ENCODE peak calls at places on chromosomes 4 and X, in ten cellular contexts. X is heart left ventricle, M is foreskin melanocyte, D is AML-193, G is GM19239, B is lower lobe of right lung, P is GM12864, W is NCI-H460, V is SK-N-SH, S is GM12892. Z is an unnamed sample.

GRCh38 chr4:17623451-17624001 is 9.1 kb downstream of the MED28 start:
- DNase-seq in X (no peak), M (no peak), D (no peak), G (no peak), B (no peak), P (no peak), W (no peak), V (no peak), S (no peak), Z (no peak)

GRCh38 chr4:70608324-70608723 is 16.3 kb downstream of the AMBN start:
- DNase-seq in X (no peak), M (no peak), D (no peak), G (no peak), B (no peak), P (no peak), W (no peak), V (no peak), S (no peak), Z (no peak)

GRCh38 chr4:66330125-66330524 is 659.8 kb upstream of the EPHA5 start:
- DNase-seq in X (no peak), M (no peak), D (no peak), G (no peak), B (no peak), P (no peak), W (no peak), V (no peak), S (no peak), Z (no peak)

GRCh38 chrX:77937291-77937690 is 26.8 kb downstream of the ATP7A start:
- DNase-seq in X (no peak), M (no peak), D (no peak), G (no peak), B (no peak), P (no peak), W (peak), V (no peak), S (no peak), Z (no peak)

GRCh38 chrX:43589735-43590515 is 66.2 kb upstream of the MAOA start:
- DNase-seq in X (no peak), M (no peak), D (no peak), G (no peak), B (no peak), P (no peak), W (no peak), V (no peak), S (no peak), Z (no peak)

GRCh38 chr4:115851918-115852766 is 738.7 kb upstream of the NDST4 start:
- DNase-seq in X (no peak), M (peak), D (peak), G (peak), B (peak), P (peak), W (peak), V (peak), S (no peak), Z (peak)

GRCh38 chr4:1599491-1600210 is 84.5 kb downstream of the FAM53A start:
- DNase-seq in X (peak), M (no peak), D (no peak), G (no peak), B (peak), P (no peak), W (no peak), V (no peak), S (no peak), Z (peak)

GRCh38 chr4:14168919-14169318 is 541.4 kb upstream of the BOD1L1 start:
- DNase-seq in X (peak), M (peak), D (peak), G (no peak), B (no peak), P (no peak), W (peak), V (peak), S (no peak), Z (no peak)

GRCh38 chrX:45434231-45434630 is 233.6 kb upstream of the DIPK2B start:
- DNase-seq in X (no peak), M (peak), D (no peak), G (no peak), B (no peak), P (no peak), W (no peak), V (no peak), S (no peak), Z (peak)

GRCh38 chr4:103091601-103092223 is 7.9 kb downstream of the BDH2 start:
- DNase-seq in X (no peak), M (peak), D (peak), G (no peak), B (no peak), P (peak), W (peak), V (peak), S (no peak), Z (no peak)

GRCh38 chr4:143270266-143270838 is 66.3 kb upstream of the GAB1 start:
- DNase-seq in X (peak), M (no peak), D (no peak), G (no peak), B (no peak), P (no peak), W (no peak), V (no peak), S (no peak), Z (no peak)

GRCh38 chr4:183422962-183423653 is 21.3 kb upstream of the CDKN2AIP start:
- DNase-seq in X (no peak), M (peak), D (no peak), G (no peak), B (no peak), P (no peak), W (no peak), V (no peak), S (no peak), Z (no peak)

GRCh38 chr4:156888762-156889161 is 82.8 kb downstream of the PDGFC start:
- DNase-seq in X (no peak), M (no peak), D (no peak), G (no peak), B (no peak), P (no peak), W (no peak), V (no peak), S (no peak), Z (no peak)

GRCh38 chr4:122762520-122762919 is 30.0 kb downstream of the BBS12 start:
- DNase-seq in X (no peak), M (no peak), D (peak), G (no peak), B (no peak), P (no peak), W (no peak), V (no peak), S (no peak), Z (no peak)

GRCh38 chrX:15947648-15948317 is 93.2 kb upstream of the AP1S2 start:
- DNase-seq in X (no peak), M (peak), D (no peak), G (no peak), B (no peak), P (no peak), W (no peak), V (no peak), S (no peak), Z (peak)

GRCh38 chr4:42719257-42719656 is 62.4 kb upstream of the ATP8A1 start:
- DNase-seq in X (no peak), M (no peak), D (no peak), G (no peak), B (no peak), P (no peak), W (no peak), V (no peak), S (no peak), Z (no peak)

GRCh38 chr4:7187691-7188090 is 4.6 kb upstream of the SORCS2 start:
- DNase-seq in X (no peak), M (no peak), D (no peak), G (no peak), B (peak), P (no peak), W (no peak), V (no peak), S (no peak), Z (no peak)

GRCh38 chr4:170853422-170854021 is 763.8 kb upstream of the AADAT start:
- DNase-seq in X (peak), M (peak), D (peak), G (no peak), B (peak), P (peak), W (peak), V (peak), S (no peak), Z (peak)

GRCh38 chr4:40307627-40308497 is 27.3 kb upstream of the CHRNA9 start:
- DNase-seq in X (peak), M (no peak), D (no peak), G (no peak), B (no peak), P (no peak), W (no peak), V (no peak), S (no peak), Z (no peak)

GRCh38 chrX:112945796-112946195 is 105.2 kb upstream of the AMOT start:
- DNase-seq in X (no peak), M (no peak), D (no peak), G (no peak), B (no peak), P (no peak), W (no peak), V (no peak), S (no peak), Z (no peak)

GRCh38 chrX:119189586-119189985 is 46.5 kb upstream of the PGRMC1 start:
- DNase-seq in X (peak), M (no peak), D (no peak), G (no peak), B (no peak), P (no peak), W (no peak), V (no peak), S (no peak), Z (no peak)

GRCh38 chr4:174099712-174100111 is 183.8 kb downstream of the FBXO8 start:
- DNase-seq in X (no peak), M (no peak), D (no peak), G (no peak), B (no peak), P (no peak), W (no peak), V (no peak), S (no peak), Z (no peak)

GRCh38 chrX:26192204-26192603 is at the start of gene MAGEB6:
- DNase-seq in X (no peak), M (no peak), D (no peak), G (no peak), B (no peak), P (no peak), W (no peak), V (no peak), S (no peak), Z (peak)

GRCh38 chrX:72137846-72138455 is 6.2 kb upstream of the RTL5 start:
- DNase-seq in X (no peak), M (no peak), D (no peak), G (no peak), B (no peak), P (no peak), W (no peak), V (no peak), S (no peak), Z (no peak)

GRCh38 chr4:111934294-111934693 is 211.0 kb upstream of the FAM241A start:
- DNase-seq in X (no peak), M (peak), D (no peak), G (no peak), B (no peak), P (no peak), W (no peak), V (no peak), S (no peak), Z (no peak)

GRCh38 chrX:74179071-74179470 is 124.9 kb upstream of the ZCCHC13 start:
- DNase-seq in X (no peak), M (no peak), D (no peak), G (no peak), B (no peak), P (no peak), W (no peak), V (no peak), S (no peak), Z (no peak)

GRCh38 chr4:36242629-36243354 is 1.5 kb downstream of the ARAP2 start:
- DNase-seq in X (no peak), M (no peak), D (peak), G (no peak), B (no peak), P (no peak), W (no peak), V (no peak), S (no peak), Z (no peak)

GRCh38 chrX:13721819-13722527 is 12.4 kb downstream of the TRAPPC2 start:
- DNase-seq in X (no peak), M (peak), D (no peak), G (no peak), B (no peak), P (no peak), W (no peak), V (no peak), S (no peak), Z (no peak)

GRCh38 chrX:139639253-139639652 is 68.7 kb downstream of the MCF2 start:
- DNase-seq in X (no peak), M (no peak), D (no peak), G (no peak), B (no peak), P (no peak), W (no peak), V (no peak), S (no peak), Z (no peak)

GRCh38 chr4:74418063-74418670 is 26.8 kb upstream of the AREG start:
- DNase-seq in X (no peak), M (peak), D (no peak), G (no peak), B (no peak), P (no peak), W (peak), V (no peak), S (no peak), Z (no peak)

GRCh38 chr4:147760695-147761094 is 28.8 kb downstream of the ARHGAP10 start:
- DNase-seq in X (peak), M (peak), D (no peak), G (no peak), B (no peak), P (no peak), W (no peak), V (peak), S (no peak), Z (no peak)

GRCh38 chr4:123449780-123450179 is 53.2 kb downstream of the SPRY1 start:
- DNase-seq in X (no peak), M (peak), D (peak), G (no peak), B (no peak), P (no peak), W (no peak), V (no peak), S (no peak), Z (no peak)

GRCh38 chr4:174505012-174505411 is 17.3 kb downstream of the HPGD start:
- DNase-seq in X (no peak), M (no peak), D (no peak), G (no peak), B (no peak), P (no peak), W (no peak), V (no peak), S (no peak), Z (no peak)

GRCh38 chrX:46447384-46447783 is 97.8 kb downstream of the ZNF674 start:
- DNase-seq in X (no peak), M (no peak), D (no peak), G (no peak), B (no peak), P (no peak), W (no peak), V (no peak), S (peak), Z (no peak)

GRCh38 chr4:153014460-153014859 is 78.3 kb downstream of the FHDC1 start:
- DNase-seq in X (no peak), M (no peak), D (no peak), G (no peak), B (no peak), P (no peak), W (no peak), V (no peak), S (no peak), Z (no peak)